ENCODE peak calls at places on chromosomes 11 and 22, in nine cellular contexts. B is gastrocnemius medialis; G is mammary epithelial cell; M is right atrium auricular region; E is transverse colon; A is CD8-positive, alpha-beta T cell; Q is SJCRH30; V is uterus; H is adrenal gland. J is an unnamed sample.

GRCh38 chr11:119478711-119479285 is 55.8 kb upstream of the THY1 start:
- DNase-seq in B (no peak), G (no peak), M (peak; percentile 18), E (no peak), A (no peak), Q (no peak), V (no peak), H (no peak), J (no peak)

GRCh38 chr22:35674335-35674734 is 26.1 kb downstream of the APOL6 start:
- DNase-seq in B (no peak), G (no peak), M (no peak), E (no peak), A (no peak), Q (no peak), V (no peak), H (no peak), J (no peak)

GRCh38 chr11:123054301-123055065 is 7.5 kb downstream of the HSPA8 start:
- DNase-seq in B (no peak), G (peak; percentile 44), M (no peak), E (no peak), A (peak; percentile 37), Q (peak; percentile 21), V (no peak), H (no peak), J (peak; percentile 40)

GRCh38 chr11:39365809-39366436 is 2093.5 kb downstream of the LRRC4C start:
- DNase-seq in B (no peak), G (peak; percentile 45), M (no peak), E (no peak), A (no peak), Q (no peak), V (no peak), H (no peak), J (no peak)

GRCh38 chr11:30346068-30346688 is 23.3 kb downstream of the ARL14EP start:
- DNase-seq in B (no peak), G (peak; percentile 25), M (no peak), E (no peak), A (no peak), Q (peak; percentile 27), V (no peak), H (no peak), J (peak; percentile 19)

GRCh38 chr11:15695096-15695721 is 580.5 kb downstream of the INSC start:
- DNase-seq in B (no peak), G (no peak), M (no peak), E (no peak), A (no peak), Q (no peak), V (no peak), H (no peak), J (no peak)

GRCh38 chr11:121681536-121681935 is 228.8 kb upstream of the SORL1-AS1 start:
- DNase-seq in B (no peak), G (no peak), M (no peak), E (no peak), A (no peak), Q (no peak), V (no peak), H (no peak), J (no peak)

GRCh38 chr11:1917523-1918435 is 1.7 kb upstream of the TNNT3 start:
- DNase-seq in B (peak; percentile 77), G (no peak), M (no peak), E (no peak), A (no peak), Q (no peak), V (peak; percentile 41), H (peak; percentile 60), J (no peak)

GRCh38 chr11:12321217-12321937 is 56.0 kb upstream of the PARVA start:
- DNase-seq in B (no peak), G (no peak), M (no peak), E (no peak), A (no peak), Q (no peak), V (no peak), H (no peak), J (no peak)

DNA sequence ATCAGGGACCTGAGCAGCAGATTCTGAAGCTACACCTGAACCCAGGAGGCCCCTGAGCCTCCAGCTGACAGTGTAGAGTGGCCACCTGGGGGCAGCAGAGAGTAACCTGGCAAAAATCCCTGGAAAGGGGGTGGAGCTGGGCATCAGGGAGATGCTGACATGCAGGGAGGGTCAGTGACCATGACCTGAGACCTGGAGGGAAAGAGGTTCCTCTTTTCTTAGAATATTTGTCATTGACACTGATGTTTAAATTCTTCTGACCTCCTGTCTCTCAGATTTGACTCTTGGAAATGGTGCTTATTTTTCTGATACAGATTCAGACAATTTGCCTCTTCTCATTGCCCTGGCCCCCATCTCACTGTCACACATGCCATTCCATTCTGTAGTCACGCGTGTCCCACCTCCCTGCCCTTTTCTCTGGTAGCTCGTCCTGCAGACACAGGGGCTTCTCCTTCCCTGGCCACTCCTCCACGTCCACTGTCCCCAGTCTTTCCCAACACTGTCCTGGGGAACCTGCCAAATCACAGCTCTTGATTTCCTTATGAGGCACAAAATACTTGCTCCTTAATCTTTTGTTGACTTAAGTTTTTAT is 117.2 kb upstream of the IGLL5 start:
- DNase-seq in B (no peak), G (peak; percentile 10), M (peak; percentile 58), E (peak; percentile 75), A (peak; percentile 57), Q (peak; percentile 35), V (no peak), H (peak; percentile 58), J (peak; percentile 25)
- H3K4me1 ChIP-seq in B (no peaks in the 10 kb centered on the region), G (no peaks in the 10 kb centered on the region), M (no peaks in the 10 kb centered on the region), E (no peaks in the 10 kb centered on the region), A (no peaks in the 10 kb centered on the region), Q (no peaks in the 10 kb centered on the region), V (no peaks in the 10 kb centered on the region), H (no peaks in the 10 kb centered on the region), J (no peaks in the 10 kb centered on the region)

GRCh38 chr11:5343474-5344335 is at the start of gene OR51B5:
- DNase-seq in B (no peak), G (no peak), M (no peak), E (no peak), A (no peak), Q (no peak), V (no peak), H (no peak), J (no peak)
- H3K4me1 ChIP-seq in B (no peaks in the 10 kb centered on the region), G (no peaks in the 10 kb centered on the region), M (no peaks in the 10 kb centered on the region), E (no peaks in the 10 kb centered on the region), A (no peaks in the 10 kb centered on the region), Q (no peaks in the 10 kb centered on the region), V (no peaks in the 10 kb centered on the region), H (no peaks in the 10 kb centered on the region), J (no peaks in the 10 kb centered on the region)

GRCh38 chr11:3009481-3009880 is 17.4 kb upstream of the NAP1L4 start:
- DNase-seq in B (no peak), G (no peak), M (no peak), E (no peak), A (no peak), Q (no peak), V (no peak), H (no peak), J (no peak)
- H3K4me1 ChIP-seq in B (no peaks in the 10 kb centered on the region), G (peaks cover 16% of the 10 kb centered on the region), M (no peaks in the 10 kb centered on the region), E (no peaks in the 10 kb centered on the region), A (peaks cover 67% of the 10 kb centered on the region), Q (no peaks in the 10 kb centered on the region), V (no peaks in the 10 kb centered on the region), H (no peaks in the 10 kb centered on the region), J (no peaks in the 10 kb centered on the region)

GRCh38 chr11:324131-324530 is 3.5 kb upstream of the IFITM3 start:
- DNase-seq in B (no peak), G (no peak), M (no peak), E (no peak), A (no peak), Q (no peak), V (peak; percentile 23), H (no peak), J (no peak)
- H3K4me1 ChIP-seq in B (peaks cover 18% of the 10 kb centered on the region), G (peaks cover 3% of the 10 kb centered on the region), M (peaks cover 38% of the 10 kb centered on the region), E (peaks cover 44% of the 10 kb centered on the region), A (peaks cover 56% of the 10 kb centered on the region), Q (peaks cover 11% of the 10 kb centered on the region), V (peaks cover 25% of the 10 kb centered on the region), H (peaks cover 17% of the 10 kb centered on the region), J (peaks cover 47% of the 10 kb centered on the region)

GRCh38 chr22:42073568-42074152 is 388 bp upstream of the PHETA2 start:
- DNase-seq in B (no peak), G (no peak), M (no peak), E (no peak), A (no peak), Q (no peak), V (no peak), H (no peak), J (no peak)
- H3K4me1 ChIP-seq in B (peaks cover 35% of the 10 kb centered on the region), G (peaks cover 22% of the 10 kb centered on the region), M (peaks cover 57% of the 10 kb centered on the region), E (peaks cover 52% of the 10 kb centered on the region), A (peaks cover 26% of the 10 kb centered on the region), Q (peaks cover 5% of the 10 kb centered on the region), V (peaks cover 21% of the 10 kb centered on the region), H (peaks cover 8% of the 10 kb centered on the region), J (peaks cover 73% of the 10 kb centered on the region)

GRCh38 chr11:64128255-64129006 is 37.5 kb downstream of the MACROD1 start:
- DNase-seq in B (no peak), G (no peak), M (no peak), E (no peak), A (no peak), Q (no peak), V (no peak), H (no peak), J (no peak)

GRCh38 chr11:64125676-64126075 is 40.2 kb downstream of the MACROD1 start:
- DNase-seq in B (no peak), G (no peak), M (no peak), E (no peak), A (no peak), Q (no peak), V (no peak), H (no peak), J (no peak)

GRCh38 chr11:64127267-64128072 is 38.4 kb downstream of the MACROD1 start:
- DNase-seq in B (no peak), G (no peak), M (no peak), E (no peak), A (no peak), Q (no peak), V (no peak), H (no peak), J (no peak)

GRCh38 chr11:64129403-64129802 is 36.5 kb downstream of the MACROD1 start:
- DNase-seq in B (no peak), G (no peak), M (no peak), E (no peak), A (no peak), Q (no peak), V (no peak), H (no peak), J (no peak)

GRCh38 chr11:64126796-64127195 is 39.1 kb downstream of the MACROD1 start:
- DNase-seq in B (no peak), G (no peak), M (no peak), E (no peak), A (no peak), Q (no peak), V (no peak), H (no peak), J (no peak)
- H3K4me1 ChIP-seq in B (peaks cover 35% of the 10 kb centered on the region), G (peaks cover 8% of the 10 kb centered on the region), M (peaks cover 27% of the 10 kb centered on the region), E (peaks cover 5% of the 10 kb centered on the region), A (no peaks in the 10 kb centered on the region), Q (peaks cover 28% of the 10 kb centered on the region), V (no peaks in the 10 kb centered on the region), H (no peaks in the 10 kb centered on the region), J (peaks cover 14% of the 10 kb centered on the region)

GRCh38 chr11:19683141-19683805 is 29.4 kb upstream of the NAV2 start:
- DNase-seq in B (peak; percentile 84), G (no peak), M (peak; percentile 87), E (peak; percentile 16), A (no peak), Q (no peak), V (no peak), H (peak; percentile 48), J (peak; percentile 71)
- H3K4me1 ChIP-seq in B (peaks cover 23% of the 10 kb centered on the region), G (peaks cover 27% of the 10 kb centered on the region), M (peaks cover 56% of the 10 kb centered on the region), E (peaks cover 26% of the 10 kb centered on the region), A (no peaks in the 10 kb centered on the region), Q (peaks cover 21% of the 10 kb centered on the region), V (peaks cover 8% of the 10 kb centered on the region), H (peaks cover 23% of the 10 kb centered on the region), J (peaks cover 57% of the 10 kb centered on the region)

GRCh38 chr22:23214398-23214797 is 34.1 kb downstream of the BCR start:
- DNase-seq in B (no peak), G (no peak), M (no peak), E (no peak), A (no peak), Q (no peak), V (no peak), H (no peak), J (no peak)
- H3K4me1 ChIP-seq in B (peaks cover 46% of the 10 kb centered on the region), G (peaks cover 23% of the 10 kb centered on the region), M (peaks cover 72% of the 10 kb centered on the region), E (peaks cover 57% of the 10 kb centered on the region), A (peaks cover 47% of the 10 kb centered on the region), Q (peaks cover 30% of the 10 kb centered on the region), V (peaks cover 7% of the 10 kb centered on the region), H (peaks cover 19% of the 10 kb centered on the region), J (peaks cover 72% of the 10 kb centered on the region)